ENCODE peak calls at places on chromosomes 5 and 9, in four cellular contexts. L is endodermal cell, F is stomach, E is heart left ventricle. Z is an unnamed sample. For H3K27me3, the result is how much of the 10 kb centered on the place peaks cover.

GRCh38 chr9:129449066-129449465 is 171.8 kb downstream of the C9orf50 start:
- DNase-seq in L (no peak), F (no peak), E (no peak), Z (no peak)

GRCh38 chr9:4359016-4359415 is 59.1 kb upstream of the GLIS3 start:
- DNase-seq in L (no peak), F (no peak), E (no peak), Z (no peak)

GRCh38 chr9:76773051-76773450 is 8.8 kb downstream of the PCA3 start:
- DNase-seq in L (no peak), F (no peak), E (no peak), Z (no peak)

GRCh38 chr5:174326372-174326771 is 280.9 kb downstream of the NSG2 start:
- DNase-seq in L (peak), F (no peak), E (no peak), Z (no peak)

GRCh38 chr9:36878986-36879982 is 154.8 kb downstream of the PAX5 start:
- DNase-seq in L (no peak), F (no peak), E (no peak), Z (no peak)

GRCh38 chr9:115643948-115644727 is 509.5 kb upstream of the PAPPA start:
- DNase-seq in L (no peak), F (no peak), E (no peak), Z (no peak)

GRCh38 chr5:107567901-107568671 is 102.7 kb downstream of the EFNA5 start:
- DNase-seq in L (no peak), F (no peak), E (no peak), Z (peak)

GRCh38 chr5:95304706-95305105 is 19.8 kb upstream of the MCTP1 start:
- DNase-seq in L (no peak), F (no peak), E (no peak), Z (peak)

GRCh38 chr9:114902773-114903589 is 27.4 kb downstream of the TNFSF8 start:
- DNase-seq in L (no peak), F (no peak), E (no peak), Z (no peak)

GRCh38 chr9:92590386-92590785 is 54.6 kb upstream of the ECM2 start:
- DNase-seq in L (no peak), F (no peak), E (peak), Z (no peak)

GRCh38 chr9:87271696-87272477 is 225.8 kb upstream of the DAPK1 start:
- DNase-seq in L (no peak), F (no peak), E (no peak), Z (no peak)

GRCh38 chr9:129323999-129324553 is 146.0 kb upstream of the IER5L start:
- DNase-seq in L (peak), F (no peak), E (no peak), Z (no peak)

GRCh38 chr9:126591083-126591482 is 22.6 kb upstream of the LMX1B start:
- DNase-seq in L (peak), F (no peak), E (no peak), Z (no peak)

GRCh38 chr5:6729400-6730310 is 16.4 kb downstream of the TENT4A start:
- DNase-seq in L (no peak), F (peak), E (no peak), Z (no peak)

GRCh38 chr9:126721531-126722098 is 83.2 kb upstream of the ZBTB43 start:
- DNase-seq in L (no peak), F (no peak), E (no peak), Z (peak)

GRCh38 chr9:127968046-127968445 is 12.7 kb downstream of the EEIG1 start:
- DNase-seq in L (no peak), F (peak), E (no peak), Z (peak)

GRCh38 chr5:177469061-177469628 is 4.3 kb downstream of the DBN1 start:
- DNase-seq in L (peak), F (no peak), E (peak), Z (no peak)

GRCh38 chr5:149775785-149776184 is 45.7 kb downstream of the PPARGC1B start:
- DNase-seq in L (no peak), F (no peak), E (no peak), Z (no peak)

GRCh38 chr9:98373622-98374021 is 118.2 kb upstream of the TBC1D2 start:
- DNase-seq in L (no peak), F (no peak), E (no peak), Z (no peak)

GRCh38 chr9:132991351-132992300 is 13.1 kb downstream of the GFI1B start:
- DNase-seq in L (peak), F (no peak), E (no peak), Z (no peak)

GRCh38 chr9:95431286-95431685 is 85.5 kb downstream of the PTCH1 start:
- DNase-seq in L (no peak), F (no peak), E (no peak), Z (no peak)
- H3K27ac ChIP-seq in L (no peak), F (no peak), E (no peak), Z (no peak)

GRCh38 chr5:56202483-56202882 is 30.6 kb downstream of the ANKRD55 start:
- DNase-seq in L (no peak), F (no peak), E (no peak), Z (no peak)

GRCh38 chr5:56206126-56206525 is 27.0 kb downstream of the ANKRD55 start:
- DNase-seq in L (no peak), F (no peak), E (no peak), Z (no peak)

GRCh38 chr5:56200856-56201638 is 32.1 kb downstream of the ANKRD55 start:
- DNase-seq in L (peak), F (peak), E (peak), Z (peak)
- TF ChIP-seq CTCF in L (peak), F (no peak), E (peak), Z (peak)

DNA sequence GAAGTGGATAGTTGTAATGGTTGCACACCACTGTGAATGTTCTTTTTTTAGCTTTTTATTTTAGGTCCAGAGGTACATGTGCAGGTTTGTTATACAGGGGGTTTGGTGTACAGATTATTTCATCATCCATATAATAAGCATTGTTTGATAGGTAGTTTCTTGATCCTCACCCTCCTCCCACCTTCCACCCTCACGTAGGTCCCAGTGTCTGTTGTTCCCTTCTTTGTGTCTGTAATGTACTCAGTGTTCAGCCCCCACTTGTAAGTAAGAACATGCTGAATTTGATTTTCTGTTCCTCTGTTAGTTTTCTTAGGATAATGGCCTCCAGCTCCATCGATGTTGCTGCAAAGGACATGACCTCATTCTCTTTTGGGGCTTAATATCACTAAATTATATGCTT is 99.7 kb downstream of the HTR4 start:
- DNase-seq in L (no peak), F (no peak), E (no peak), Z (no peak)
- H3K27me3 ChIP-seq in L (under half), F (under half), E (under half), Z (under half)

GRCh38 chr9:113479150-113479761 is 15.7 kb downstream of the RGS3 start:
- DNase-seq in L (peak), F (peak), E (peak), Z (no peak)

GRCh38 chr9:113482991-113483675 is 19.6 kb downstream of the RGS3 start:
- DNase-seq in L (peak), F (no peak), E (peak), Z (no peak)

GRCh38 chr9:113482341-113482740 is 18.8 kb downstream of the RGS3 start:
- DNase-seq in L (peak), F (no peak), E (peak), Z (no peak)

GRCh38 chr9:113481176-113481805 is 17.8 kb downstream of the RGS3 start:
- DNase-seq in L (peak), F (peak), E (peak), Z (no peak)

DNA sequence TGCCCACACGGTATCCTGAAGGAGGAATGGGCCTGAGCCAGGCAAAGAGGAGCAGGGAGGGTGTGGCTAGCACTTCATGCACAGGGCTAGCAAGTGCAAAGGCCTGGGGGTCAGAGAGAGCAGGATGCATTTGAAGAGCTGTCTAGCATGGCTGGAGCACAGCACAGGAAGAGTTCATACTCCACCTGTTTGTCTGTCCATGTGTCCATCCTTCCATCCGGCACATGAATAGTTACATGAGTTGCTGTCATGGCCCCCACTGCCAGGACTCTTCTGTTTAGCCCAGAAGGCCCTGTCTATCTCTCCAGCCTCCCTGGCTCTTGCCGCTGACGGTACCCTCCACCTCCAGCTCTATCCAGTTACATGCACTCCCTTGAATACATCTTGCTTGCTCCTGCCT is 17.1 kb downstream of the RGS3 start:
- DNase-seq in L (peak), F (no peak), E (peak), Z (no peak)
- H3K27ac ChIP-seq in L (no peak), F (no peak), E (no peak), Z (no peak)

GRCh38 chr5:159947708-159948358 is 31.6 kb downstream of the ADRA1B start:
- DNase-seq in L (no peak), F (no peak), E (no peak), Z (no peak)

GRCh38 chr5:159951834-159952233 is 35.6 kb downstream of the ADRA1B start:
- DNase-seq in L (no peak), F (no peak), E (no peak), Z (no peak)

GRCh38 chr5:159955056-159955624 is 38.9 kb downstream of the ADRA1B start:
- DNase-seq in L (peak), F (no peak), E (no peak), Z (no peak)

GRCh38 chr5:159953609-159954008 is 37.3 kb downstream of the ADRA1B start:
- DNase-seq in L (peak), F (no peak), E (no peak), Z (no peak)

GRCh38 chr5:159951387-159951786 is 35.1 kb downstream of the ADRA1B start:
- DNase-seq in L (peak), F (no peak), E (no peak), Z (no peak)
- TF ChIP-seq CTCF in L (peak), F (no peak), E (peak), Z (peak)

GRCh38 chr5:89425062-89425461 is 542.1 kb upstream of the MEF2C start:
- DNase-seq in L (no peak), F (no peak), E (no peak), Z (no peak)

GRCh38 chr5:89428624-89429023 is 545.6 kb upstream of the MEF2C start:
- DNase-seq in L (no peak), F (no peak), E (no peak), Z (no peak)
- H3K27me3 ChIP-seq in L (under half), F (under half), E (under half), Z (under half)

DNA sequence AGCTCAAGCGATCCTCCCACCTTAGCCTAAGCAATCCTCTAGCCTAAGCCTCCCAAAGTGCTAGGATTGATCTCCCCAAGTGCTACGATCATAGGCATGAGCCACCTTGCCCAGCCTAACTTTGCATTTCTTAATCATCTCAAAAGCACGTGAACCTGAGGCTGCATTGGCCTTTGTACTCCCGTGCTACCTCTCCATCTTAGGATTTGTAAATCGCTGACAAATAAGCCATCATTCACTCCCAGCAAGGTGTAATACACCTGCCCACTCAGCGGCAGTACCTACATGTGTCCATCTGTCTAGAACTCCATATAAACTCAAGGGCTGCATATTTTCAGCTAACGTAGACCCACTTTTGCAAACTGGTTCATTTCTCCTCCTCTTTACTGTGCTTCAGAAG is 2.8 kb downstream of the ANKH start:
- DNase-seq in L (no peak), F (no peak), E (no peak), Z (no peak)
- H3K27ac ChIP-seq in L (no peak), F (no peak), E (peak), Z (no peak)

GRCh38 chr9:71634753-71635152 is 133.6 kb downstream of the CEMIP2 start:
- DNase-seq in L (no peak), F (no peak), E (no peak), Z (no peak)
- TF ChIP-seq CTCF in L (peak), F (no peak), E (no peak), Z (peak)

GRCh38 chr5:93576994-93577575 is 3.9 kb downstream of the NR2F1-AS1 start:
- DNase-seq in L (no peak), F (no peak), E (no peak), Z (no peak)
- H3K27me3 ChIP-seq in L (half or more), F (under half), E (half or more), Z (half or more)

GRCh38 chr5:1554410-1554967 is 30.7 kb upstream of the LPCAT1 start:
- DNase-seq in L (no peak), F (no peak), E (no peak), Z (no peak)
- H3K27ac ChIP-seq in L (no peak), F (no peak), E (no peak), Z (no peak)

Z was measured in foreskin keratinocyte.